ENCODE peak calls at places on chromosomes 2 and 18, in four cellular contexts. One of them, this sample, is unnamed. For H3K9me3, the result is how much of the 10 kb centered on the place peaks cover.

GRCh38 chr2:54597153-54597827 is 126.2 kb upstream of the EML6 start:
- DNase-seq in endodermal cell: no peak
- DNase-seq in left ventricle myocardium inferior: peak
- DNase-seq in IMR-90: peak
- DNase-seq in this sample: peak

GRCh38 chr2:113248997-113249770 is 29.5 kb downstream of the PAX8 start:
- DNase-seq in endodermal cell: peak
- DNase-seq in left ventricle myocardium inferior: peak
- DNase-seq in IMR-90: peak
- DNase-seq in this sample: peak

GRCh38 chr2:156473445-156473844 is 37.3 kb downstream of the GPD2 start:
- DNase-seq in endodermal cell: no peak
- DNase-seq in left ventricle myocardium inferior: no peak
- DNase-seq in IMR-90: no peak
- DNase-seq in this sample: no peak

GRCh38 chr2:71535526-71535925 is 82.2 kb downstream of the DYSF start:
- DNase-seq in endodermal cell: peak
- DNase-seq in left ventricle myocardium inferior: no peak
- DNase-seq in IMR-90: no peak
- DNase-seq in this sample: no peak

GRCh38 chr18:1544016-1544415 is 639.3 kb downstream of the ADCYAP1 start:
- DNase-seq in endodermal cell: no peak
- DNase-seq in left ventricle myocardium inferior: no peak
- DNase-seq in IMR-90: no peak
- DNase-seq in this sample: no peak

GRCh38 chr2:174024524-174025270 is 59.5 kb upstream of the SP3 start:
- DNase-seq in endodermal cell: no peak
- DNase-seq in left ventricle myocardium inferior: peak
- DNase-seq in IMR-90: peak
- DNase-seq in this sample: peak

GRCh38 chr2:162197095-162197825 is 45.2 kb upstream of the GCG start:
- DNase-seq in endodermal cell: no peak
- DNase-seq in left ventricle myocardium inferior: no peak
- DNase-seq in IMR-90: peak
- DNase-seq in this sample: no peak

GRCh38 chr2:54803783-54804758 is 80.6 kb downstream of the EML6 start:
- DNase-seq in endodermal cell: no peak
- DNase-seq in left ventricle myocardium inferior: no peak
- DNase-seq in IMR-90: no peak
- DNase-seq in this sample: no peak

GRCh38 chr18:63567276-63567675 is 19.9 kb upstream of the SERPINB13 start:
- DNase-seq in endodermal cell: no peak
- DNase-seq in left ventricle myocardium inferior: no peak
- DNase-seq in IMR-90: no peak
- DNase-seq in this sample: no peak

DNA sequence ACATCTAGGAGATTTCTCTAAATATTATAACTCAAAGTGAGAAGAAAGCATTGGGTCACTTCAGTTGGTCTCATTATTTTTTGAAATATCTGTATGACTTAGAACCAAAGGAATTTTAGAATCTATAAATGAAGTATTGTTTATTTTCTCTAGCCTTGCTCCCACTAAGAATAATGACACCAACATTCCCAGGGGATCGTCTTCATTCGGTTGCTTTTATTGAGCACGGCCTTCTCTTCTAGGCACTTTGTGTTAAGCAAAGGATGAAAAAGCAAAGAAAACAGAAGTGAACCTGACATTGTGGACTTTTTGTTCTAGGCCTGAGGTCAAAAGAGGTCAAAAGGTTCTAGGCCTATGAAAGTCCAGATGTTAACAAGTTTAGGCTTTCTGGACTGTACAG is 231.9 kb downstream of the GALR1 start:
- DNase-seq in endodermal cell: no peak
- DNase-seq in left ventricle myocardium inferior: no peak
- DNase-seq in IMR-90: no peak
- DNase-seq in this sample: no peak
- H3K4me3 ChIP-seq in endodermal cell: no peak
- H3K4me3 ChIP-seq in left ventricle myocardium inferior: no peak
- H3K4me3 ChIP-seq in IMR-90: no peak
- H3K4me3 ChIP-seq in this sample: no peak

GRCh38 chr2:98875081-98875728 is 60.8 kb downstream of the CRACDL start:
- DNase-seq in endodermal cell: no peak
- DNase-seq in left ventricle myocardium inferior: no peak
- DNase-seq in IMR-90: no peak
- DNase-seq in this sample: no peak
- H3K9me3 ChIP-seq in endodermal cell: under half
- H3K9me3 ChIP-seq in left ventricle myocardium inferior: under half
- H3K9me3 ChIP-seq in IMR-90: under half
- H3K9me3 ChIP-seq in this sample: under half

GRCh38 chr18:55320399-55321255 is 267.4 kb downstream of the TCF4 start:
- DNase-seq in endodermal cell: no peak
- DNase-seq in left ventricle myocardium inferior: no peak
- DNase-seq in IMR-90: peak
- DNase-seq in this sample: peak
- H3K4me3 ChIP-seq in endodermal cell: peak
- H3K4me3 ChIP-seq in left ventricle myocardium inferior: peak
- H3K4me3 ChIP-seq in IMR-90: peak
- H3K4me3 ChIP-seq in this sample: peak

DNA sequence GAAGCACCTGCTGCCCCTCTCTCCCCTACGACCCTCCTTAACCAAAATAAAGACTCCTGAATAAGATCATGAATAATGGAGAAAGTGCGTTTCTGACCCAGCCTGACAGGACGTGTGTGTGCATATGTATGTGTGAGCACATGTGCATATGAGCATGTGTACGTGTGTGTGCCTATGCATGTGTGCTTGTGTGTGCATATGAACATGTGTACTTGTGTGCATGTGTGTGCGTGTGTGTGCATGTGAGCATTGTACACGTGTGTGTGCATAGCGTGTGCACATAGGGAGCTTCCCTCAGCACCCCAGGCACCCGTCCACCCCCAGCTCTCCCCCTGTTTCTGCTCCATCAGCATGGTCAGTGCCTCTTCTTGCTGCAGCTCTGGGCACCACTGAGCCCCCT is 10.7 kb downstream of the KCNIP3 start:
- DNase-seq in endodermal cell: no peak
- DNase-seq in left ventricle myocardium inferior: no peak
- DNase-seq in IMR-90: no peak
- DNase-seq in this sample: no peak
- H3K9me3 ChIP-seq in endodermal cell: under half
- H3K9me3 ChIP-seq in left ventricle myocardium inferior: under half
- H3K9me3 ChIP-seq in IMR-90: under half
- H3K9me3 ChIP-seq in this sample: under half

DNA sequence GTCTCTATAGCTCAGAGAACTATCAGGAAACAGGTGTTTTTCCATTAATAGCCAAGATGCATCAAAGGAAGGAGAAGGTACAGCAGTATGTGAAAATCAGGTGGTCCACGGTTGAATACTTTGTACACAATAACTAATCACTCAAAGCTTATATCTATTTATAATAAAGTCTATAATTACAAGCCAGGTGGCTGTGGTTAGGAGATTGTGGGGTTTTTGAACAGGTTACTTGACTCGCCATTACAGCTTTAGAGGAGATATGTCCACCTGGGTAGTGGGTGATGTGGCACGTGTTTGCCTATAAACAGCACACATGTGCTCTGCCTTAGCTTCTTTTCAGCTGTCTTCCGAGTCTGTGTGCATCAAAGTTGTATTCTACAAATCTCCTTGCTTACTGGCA is 892.2 kb upstream of the ZEB2 start:
- DNase-seq in endodermal cell: no peak
- DNase-seq in left ventricle myocardium inferior: no peak
- DNase-seq in IMR-90: no peak
- DNase-seq in this sample: no peak
- H3K4me3 ChIP-seq in endodermal cell: no peak
- H3K4me3 ChIP-seq in left ventricle myocardium inferior: no peak
- H3K4me3 ChIP-seq in IMR-90: no peak
- H3K4me3 ChIP-seq in this sample: no peak

GRCh38 chr2:176163655-176164021 is 6.5 kb downstream of the HOXD3 start:
- DNase-seq in endodermal cell: peak
- DNase-seq in left ventricle myocardium inferior: no peak
- DNase-seq in IMR-90: no peak
- DNase-seq in this sample: no peak
- H3K9me3 ChIP-seq in endodermal cell: under half
- H3K9me3 ChIP-seq in left ventricle myocardium inferior: under half
- H3K9me3 ChIP-seq in IMR-90: under half
- H3K9me3 ChIP-seq in this sample: under half

DNA sequence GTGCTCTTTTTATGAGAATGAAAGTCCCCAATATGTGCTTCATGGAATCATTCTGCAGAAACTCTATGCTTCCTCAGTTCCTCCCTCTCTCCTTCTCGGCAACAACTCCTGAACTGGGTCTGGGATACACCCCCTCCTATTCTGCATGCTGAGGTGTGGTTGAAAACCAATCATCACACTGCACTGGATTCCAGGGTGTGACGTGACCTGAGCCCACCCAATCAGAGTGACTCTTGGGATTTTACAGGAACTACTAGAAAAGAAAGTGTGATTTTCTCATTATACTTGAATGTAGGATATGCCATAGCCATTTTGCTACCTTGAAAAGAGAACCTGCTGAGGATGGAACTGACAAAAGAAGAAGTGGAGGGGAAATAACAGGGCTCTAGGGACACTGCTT is 36.3 kb downstream of the ACVR1 start:
- DNase-seq in endodermal cell: no peak
- DNase-seq in left ventricle myocardium inferior: no peak
- DNase-seq in IMR-90: no peak
- DNase-seq in this sample: no peak
- H3K4me3 ChIP-seq in endodermal cell: no peak
- H3K4me3 ChIP-seq in left ventricle myocardium inferior: no peak
- H3K4me3 ChIP-seq in IMR-90: no peak
- H3K4me3 ChIP-seq in this sample: no peak

GRCh38 chr2:3974765-3975164 is 271.4 kb downstream of the DCDC2C start:
- DNase-seq in endodermal cell: no peak
- DNase-seq in left ventricle myocardium inferior: no peak
- DNase-seq in IMR-90: no peak
- DNase-seq in this sample: no peak

GRCh38 chr2:3968736-3969135 is 265.4 kb downstream of the DCDC2C start:
- DNase-seq in endodermal cell: no peak
- DNase-seq in left ventricle myocardium inferior: no peak
- DNase-seq in IMR-90: no peak
- DNase-seq in this sample: no peak

GRCh38 chr2:3971313-3972192 is 268.2 kb downstream of the DCDC2C start:
- DNase-seq in endodermal cell: no peak
- DNase-seq in left ventricle myocardium inferior: no peak
- DNase-seq in IMR-90: no peak
- DNase-seq in this sample: no peak

GRCh38 chr2:3970791-3971190 is 267.4 kb downstream of the DCDC2C start:
- DNase-seq in endodermal cell: no peak
- DNase-seq in left ventricle myocardium inferior: no peak
- DNase-seq in IMR-90: no peak
- DNase-seq in this sample: no peak

DNA sequence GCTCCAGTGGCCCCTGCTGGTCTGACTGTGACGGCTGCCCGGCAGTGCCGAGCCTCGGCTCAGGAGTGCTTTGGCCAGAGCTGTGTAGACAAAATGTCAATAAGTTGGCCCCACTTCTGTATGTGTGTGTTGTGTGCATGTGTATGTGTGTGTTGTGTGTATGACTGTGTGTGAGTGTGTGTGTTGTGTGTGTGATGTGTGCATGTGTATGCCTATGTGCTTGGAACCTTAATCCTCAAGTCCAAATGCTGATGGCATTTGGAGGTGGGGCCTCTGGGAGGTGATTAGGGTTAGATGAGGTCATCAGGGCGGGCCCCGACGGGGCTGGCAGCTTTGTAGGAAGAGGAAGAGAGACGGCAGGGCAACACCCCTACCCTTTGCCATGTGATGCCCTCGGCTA is 269.0 kb downstream of the DCDC2C start:
- DNase-seq in endodermal cell: no peak
- DNase-seq in left ventricle myocardium inferior: no peak
- DNase-seq in IMR-90: no peak
- DNase-seq in this sample: no peak
- H3K9me3 ChIP-seq in endodermal cell: under half
- H3K9me3 ChIP-seq in left ventricle myocardium inferior: under half
- H3K9me3 ChIP-seq in IMR-90: under half
- H3K9me3 ChIP-seq in this sample: under half

GRCh38 chr2:240560480-240561324 is 545 bp downstream of the DUSP28 start:
- DNase-seq in endodermal cell: peak
- DNase-seq in left ventricle myocardium inferior: peak
- DNase-seq in IMR-90: peak
- DNase-seq in this sample: peak

GRCh38 chr2:240560084-240560479 is at the start of gene DUSP28:
- DNase-seq in endodermal cell: peak
- DNase-seq in left ventricle myocardium inferior: peak
- DNase-seq in IMR-90: peak
- DNase-seq in this sample: peak

GRCh38 chr2:240558229-240558885 is 569 bp upstream of the ANKMY1 start:
- DNase-seq in endodermal cell: no peak
- DNase-seq in left ventricle myocardium inferior: no peak
- DNase-seq in IMR-90: no peak
- DNase-seq in this sample: no peak

GRCh38 chr2:240557808-240558207 is at the start of gene ANKMY1:
- DNase-seq in endodermal cell: peak
- DNase-seq in left ventricle myocardium inferior: peak
- DNase-seq in IMR-90: peak
- DNase-seq in this sample: peak

GRCh38 chr2:240559271-240559670 is 886 bp upstream of the DUSP28 start:
- DNase-seq in endodermal cell: peak
- DNase-seq in left ventricle myocardium inferior: no peak
- DNase-seq in IMR-90: no peak
- DNase-seq in this sample: no peak
- H3K4me3 ChIP-seq in endodermal cell: peak
- H3K4me3 ChIP-seq in left ventricle myocardium inferior: no peak
- H3K4me3 ChIP-seq in IMR-90: no peak
- H3K4me3 ChIP-seq in this sample: peak